ENCODE peak calls at places on chromosomes 5 and 9, in seven cellular contexts. One of them, this sample, is unnamed. For H3K9me3, the result is how much of the 10 kb centered on the place peaks cover.

GRCh38 chr9:5485365-5486085 is 24.8 kb upstream of the PDCD1LG2 start:
- DNase-seq in aorta: no peak
- DNase-seq in HCT116: no peak
- DNase-seq in mammary epithelial cell: no peak
- DNase-seq in fibroblast of lung: no peak
- DNase-seq in adipocyte: no peak
- DNase-seq in WERI-Rb-1: no peak
- DNase-seq in this sample: no peak

GRCh38 chr5:127186657-127187056 is 103.9 kb upstream of the MEGF10 start:
- DNase-seq in WERI-Rb-1: no peak
- DNase-seq in HCT116: no peak
- DNase-seq in fibroblast of lung: peak
- DNase-seq in aorta: no peak
- DNase-seq in adipocyte: no peak
- DNase-seq in mammary epithelial cell: peak
- DNase-seq in this sample: no peak

GRCh38 chr9:112582371-112582770 is 95.7 kb downstream of the KIAA1958 start:
- DNase-seq in mammary epithelial cell: peak
- DNase-seq in aorta: no peak
- DNase-seq in WERI-Rb-1: peak
- DNase-seq in HCT116: no peak
- DNase-seq in adipocyte: no peak
- DNase-seq in fibroblast of lung: no peak
- DNase-seq in this sample: no peak

GRCh38 chr9:84293001-84293798 is 47.4 kb downstream of the SLC28A3 start:
- DNase-seq in adipocyte: no peak
- DNase-seq in WERI-Rb-1: no peak
- DNase-seq in fibroblast of lung: no peak
- DNase-seq in aorta: no peak
- DNase-seq in HCT116: no peak
- DNase-seq in mammary epithelial cell: no peak
- DNase-seq in this sample: no peak

GRCh38 chr5:149732500-149733128 is 2.5 kb downstream of the PPARGC1B start:
- DNase-seq in mammary epithelial cell: peak
- DNase-seq in fibroblast of lung: no peak
- DNase-seq in WERI-Rb-1: peak
- DNase-seq in HCT116: no peak
- DNase-seq in aorta: no peak
- DNase-seq in adipocyte: no peak
- DNase-seq in this sample: peak

GRCh38 chr5:143606043-143606752 is 202.7 kb upstream of the NR3C1 start:
- DNase-seq in HCT116: no peak
- DNase-seq in adipocyte: no peak
- DNase-seq in mammary epithelial cell: peak
- DNase-seq in fibroblast of lung: no peak
- DNase-seq in WERI-Rb-1: no peak
- DNase-seq in aorta: no peak
- DNase-seq in this sample: no peak

GRCh38 chr5:163509288-163510040 is 4.0 kb downstream of the MAT2B start:
- DNase-seq in fibroblast of lung: peak
- DNase-seq in WERI-Rb-1: no peak
- DNase-seq in HCT116: no peak
- DNase-seq in aorta: no peak
- DNase-seq in adipocyte: peak
- DNase-seq in mammary epithelial cell: peak
- DNase-seq in this sample: no peak

GRCh38 chr5:32779754-32780415 is 68.8 kb downstream of the NPR3 start:
- DNase-seq in fibroblast of lung: peak
- DNase-seq in mammary epithelial cell: no peak
- DNase-seq in WERI-Rb-1: no peak
- DNase-seq in aorta: no peak
- DNase-seq in HCT116: no peak
- DNase-seq in adipocyte: peak
- DNase-seq in this sample: no peak

GRCh38 chr5:74679968-74680367 is 5.1 kb upstream of the HEXB start:
- DNase-seq in aorta: no peak
- DNase-seq in fibroblast of lung: peak
- DNase-seq in adipocyte: no peak
- DNase-seq in HCT116: no peak
- DNase-seq in mammary epithelial cell: no peak
- DNase-seq in WERI-Rb-1: no peak
- DNase-seq in this sample: no peak

GRCh38 chr5:172789687-172790495 is 18.9 kb upstream of the DUSP1 start:
- DNase-seq in aorta: no peak
- DNase-seq in HCT116: no peak
- DNase-seq in fibroblast of lung: no peak
- DNase-seq in mammary epithelial cell: no peak
- DNase-seq in adipocyte: peak
- DNase-seq in WERI-Rb-1: no peak
- DNase-seq in this sample: no peak

GRCh38 chr5:126492939-126493338 is 69.7 kb downstream of the GRAMD2B start:
- DNase-seq in HCT116: no peak
- DNase-seq in mammary epithelial cell: no peak
- DNase-seq in WERI-Rb-1: peak
- DNase-seq in adipocyte: no peak
- DNase-seq in aorta: no peak
- DNase-seq in fibroblast of lung: peak
- DNase-seq in this sample: no peak

GRCh38 chr5:3032513-3032912 is 281.0 kb upstream of the IRX2 start:
- DNase-seq in HCT116: no peak
- DNase-seq in aorta: no peak
- DNase-seq in fibroblast of lung: no peak
- DNase-seq in adipocyte: no peak
- DNase-seq in WERI-Rb-1: no peak
- DNase-seq in mammary epithelial cell: no peak
- DNase-seq in this sample: no peak

GRCh38 chr5:73274870-73275756 is 102.1 kb downstream of the TMEM174 start:
- DNase-seq in aorta: peak
- DNase-seq in fibroblast of lung: peak
- DNase-seq in WERI-Rb-1: no peak
- DNase-seq in adipocyte: peak
- DNase-seq in mammary epithelial cell: no peak
- DNase-seq in HCT116: no peak
- DNase-seq in this sample: peak

GRCh38 chr9:90846770-90847419 is 45.3 kb downstream of the SYK start:
- DNase-seq in fibroblast of lung: no peak
- DNase-seq in aorta: no peak
- DNase-seq in HCT116: no peak
- DNase-seq in WERI-Rb-1: no peak
- DNase-seq in mammary epithelial cell: no peak
- DNase-seq in adipocyte: no peak
- DNase-seq in this sample: no peak

GRCh38 chr9:95082401-95083084 is 235.0 kb downstream of the FANCC start:
- DNase-seq in aorta: no peak
- DNase-seq in mammary epithelial cell: no peak
- DNase-seq in HCT116: no peak
- DNase-seq in WERI-Rb-1: no peak
- DNase-seq in fibroblast of lung: no peak
- DNase-seq in adipocyte: no peak
- DNase-seq in this sample: peak

GRCh38 chr9:127138444-127138843 is 16.0 kb upstream of the ANGPTL2 start:
- DNase-seq in fibroblast of lung: no peak
- DNase-seq in WERI-Rb-1: no peak
- DNase-seq in mammary epithelial cell: no peak
- DNase-seq in aorta: no peak
- DNase-seq in HCT116: no peak
- DNase-seq in adipocyte: no peak
- DNase-seq in this sample: no peak

GRCh38 chr5:18264126-18264882 is 630.0 kb downstream of the TAF11L14 start:
- DNase-seq in HCT116: no peak
- DNase-seq in aorta: no peak
- DNase-seq in mammary epithelial cell: no peak
- DNase-seq in WERI-Rb-1: no peak
- DNase-seq in adipocyte: no peak
- DNase-seq in fibroblast of lung: no peak
- DNase-seq in this sample: no peak

GRCh38 chr5:55572011-55572410 is 37.2 kb upstream of the PLPP1 start:
- DNase-seq in HCT116: no peak
- DNase-seq in WERI-Rb-1: no peak
- DNase-seq in aorta: no peak
- DNase-seq in mammary epithelial cell: no peak
- DNase-seq in adipocyte: no peak
- DNase-seq in fibroblast of lung: no peak
- DNase-seq in this sample: no peak

GRCh38 chr9:14417230-14417629 is 103.3 kb upstream of the NFIB start:
- DNase-seq in fibroblast of lung: peak
- DNase-seq in HCT116: no peak
- DNase-seq in mammary epithelial cell: peak
- DNase-seq in aorta: no peak
- DNase-seq in WERI-Rb-1: no peak
- DNase-seq in adipocyte: no peak
- DNase-seq in this sample: no peak

GRCh38 chr9:120484162-120484561 is 95.8 kb downstream of the CDK5RAP2 start:
- DNase-seq in HCT116: no peak
- DNase-seq in fibroblast of lung: no peak
- DNase-seq in adipocyte: no peak
- DNase-seq in WERI-Rb-1: no peak
- DNase-seq in mammary epithelial cell: no peak
- DNase-seq in aorta: no peak
- DNase-seq in this sample: no peak

GRCh38 chr5:139639619-139640431 is 8.3 kb upstream of the CXXC5 start:
- DNase-seq in aorta: peak
- DNase-seq in WERI-Rb-1: peak
- DNase-seq in HCT116: no peak
- DNase-seq in fibroblast of lung: no peak
- DNase-seq in adipocyte: no peak
- DNase-seq in mammary epithelial cell: peak
- DNase-seq in this sample: peak

GRCh38 chr5:82225525-82226172 is 52.5 kb downstream of the RPS23 start:
- DNase-seq in WERI-Rb-1: peak
- DNase-seq in adipocyte: peak
- DNase-seq in mammary epithelial cell: peak
- DNase-seq in HCT116: peak
- DNase-seq in aorta: peak
- DNase-seq in fibroblast of lung: peak
- DNase-seq in this sample: peak

GRCh38 chr5:151219789-151220188 is 4.1 kb downstream of the CCDC69 start:
- DNase-seq in HCT116: no peak
- DNase-seq in fibroblast of lung: no peak
- DNase-seq in mammary epithelial cell: no peak
- DNase-seq in aorta: no peak
- DNase-seq in WERI-Rb-1: no peak
- DNase-seq in adipocyte: no peak
- DNase-seq in this sample: peak

GRCh38 chr5:59766394-59766793 is 127.1 kb downstream of the PDE4D start:
- DNase-seq in mammary epithelial cell: no peak
- DNase-seq in adipocyte: no peak
- DNase-seq in aorta: peak
- DNase-seq in WERI-Rb-1: no peak
- DNase-seq in fibroblast of lung: no peak
- DNase-seq in HCT116: no peak
- DNase-seq in this sample: no peak

GRCh38 chr5:171308453-171309275 is at the start of gene TLX3:
- DNase-seq in fibroblast of lung: no peak
- DNase-seq in WERI-Rb-1: no peak
- DNase-seq in mammary epithelial cell: peak
- DNase-seq in adipocyte: no peak
- DNase-seq in HCT116: peak
- DNase-seq in aorta: no peak
- DNase-seq in this sample: no peak

GRCh38 chr9:109273869-109274268 is 47.0 kb downstream of the EPB41L4B start:
- DNase-seq in mammary epithelial cell: no peak
- DNase-seq in HCT116: no peak
- DNase-seq in WERI-Rb-1: no peak
- DNase-seq in aorta: no peak
- DNase-seq in fibroblast of lung: no peak
- DNase-seq in adipocyte: no peak
- DNase-seq in this sample: no peak

DNA sequence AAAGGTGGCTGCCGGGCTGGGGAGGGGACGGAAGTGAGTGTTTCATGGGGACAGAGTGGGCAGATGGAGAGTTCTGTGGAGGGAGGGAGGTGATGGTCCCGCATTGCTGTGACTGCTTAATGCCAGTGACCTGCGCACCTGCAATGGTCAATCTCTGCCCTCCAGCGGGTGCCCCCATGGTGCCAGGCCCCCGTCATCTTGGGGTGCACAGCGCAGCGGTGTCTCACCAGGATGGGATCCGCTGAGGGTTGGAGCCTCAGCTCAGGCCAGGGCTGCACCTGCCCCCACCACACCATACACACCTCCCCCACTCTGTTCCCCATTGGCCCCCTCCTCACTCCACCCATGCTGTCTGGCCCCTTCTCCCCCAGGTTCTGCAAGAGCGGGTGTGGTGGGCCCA is 12.0 kb upstream of the CAMSAP1 start:
- DNase-seq in WERI-Rb-1: no peak
- DNase-seq in HCT116: no peak
- DNase-seq in aorta: peak
- DNase-seq in fibroblast of lung: no peak
- DNase-seq in adipocyte: no peak
- DNase-seq in mammary epithelial cell: no peak
- DNase-seq in this sample: peak
- H3K9me3 ChIP-seq in WERI-Rb-1: under half
- H3K9me3 ChIP-seq in HCT116: under half
- H3K9me3 ChIP-seq in aorta: under half
- H3K9me3 ChIP-seq in fibroblast of lung: under half
- H3K9me3 ChIP-seq in adipocyte: under half
- H3K9me3 ChIP-seq in mammary epithelial cell: under half
- H3K9me3 ChIP-seq in this sample: under half

GRCh38 chr9:40913928-40914673 is 214.4 kb downstream of the FOXD4L6 start:
- DNase-seq in mammary epithelial cell: no peak
- DNase-seq in WERI-Rb-1: no peak
- DNase-seq in adipocyte: no peak
- DNase-seq in HCT116: no peak
- DNase-seq in fibroblast of lung: no peak
- DNase-seq in aorta: no peak
- DNase-seq in this sample: no peak
- H3K9me3 ChIP-seq in mammary epithelial cell: under half
- H3K9me3 ChIP-seq in WERI-Rb-1: under half
- H3K9me3 ChIP-seq in adipocyte: under half
- H3K9me3 ChIP-seq in HCT116: under half
- H3K9me3 ChIP-seq in fibroblast of lung: under half
- H3K9me3 ChIP-seq in aorta: under half
- H3K9me3 ChIP-seq in this sample: under half

GRCh38 chr9:2785060-2785459 is 58.8 kb downstream of the PUM3 start:
- DNase-seq in aorta: no peak
- DNase-seq in HCT116: no peak
- DNase-seq in adipocyte: no peak
- DNase-seq in fibroblast of lung: no peak
- DNase-seq in WERI-Rb-1: no peak
- DNase-seq in mammary epithelial cell: no peak
- DNase-seq in this sample: no peak

GRCh38 chr9:2787065-2787464 is 56.8 kb downstream of the PUM3 start:
- DNase-seq in fibroblast of lung: peak
- DNase-seq in HCT116: no peak
- DNase-seq in aorta: no peak
- DNase-seq in mammary epithelial cell: peak
- DNase-seq in WERI-Rb-1: no peak
- DNase-seq in adipocyte: no peak
- DNase-seq in this sample: no peak

GRCh38 chr9:2791246-2791645 is 52.6 kb downstream of the PUM3 start:
- DNase-seq in HCT116: no peak
- DNase-seq in WERI-Rb-1: no peak
- DNase-seq in adipocyte: no peak
- DNase-seq in aorta: no peak
- DNase-seq in mammary epithelial cell: no peak
- DNase-seq in fibroblast of lung: no peak
- DNase-seq in this sample: no peak

GRCh38 chr9:2788948-2789347 is 54.9 kb downstream of the PUM3 start:
- DNase-seq in mammary epithelial cell: no peak
- DNase-seq in aorta: no peak
- DNase-seq in HCT116: no peak
- DNase-seq in WERI-Rb-1: no peak
- DNase-seq in adipocyte: no peak
- DNase-seq in fibroblast of lung: no peak
- DNase-seq in this sample: no peak
- H3K9me3 ChIP-seq in mammary epithelial cell: under half
- H3K9me3 ChIP-seq in aorta: under half
- H3K9me3 ChIP-seq in HCT116: under half
- H3K9me3 ChIP-seq in WERI-Rb-1: under half
- H3K9me3 ChIP-seq in adipocyte: under half
- H3K9me3 ChIP-seq in fibroblast of lung: under half
- H3K9me3 ChIP-seq in this sample: under half

GRCh38 chr5:11684607-11685006 is 219.6 kb downstream of the CTNND2 start:
- DNase-seq in aorta: no peak
- DNase-seq in mammary epithelial cell: no peak
- DNase-seq in HCT116: no peak
- DNase-seq in WERI-Rb-1: no peak
- DNase-seq in adipocyte: no peak
- DNase-seq in fibroblast of lung: no peak
- DNase-seq in this sample: no peak
- H3K9me3 ChIP-seq in aorta: under half
- H3K9me3 ChIP-seq in mammary epithelial cell: under half
- H3K9me3 ChIP-seq in HCT116: under half
- H3K9me3 ChIP-seq in WERI-Rb-1: under half
- H3K9me3 ChIP-seq in adipocyte: under half
- H3K9me3 ChIP-seq in fibroblast of lung: under half
- H3K9me3 ChIP-seq in this sample: under half